ENCODE peak calls at places on chromosome 4, in six cellular contexts. X is RWPE1; Z is choroid plexus epithelial cell; A is stimulated activated CD8-positive, alpha-beta memory T cell treated with anti-CD3 and anti-CD28 coated beads, Interleukin-7, amount 100 ng/mL, for 24 hours; C is GM10248; N is HTR-8/SVneo. M is an unnamed sample.

GRCh38 chr4:158322119-158322518 is 111.8 kb downstream of the TMEM144 start:
- DNase-seq in A (no peak), C (no peak), Z (no peak), X (no peak), N (no peak), M (no peak)

GRCh38 chr4:147370881-147371280 is 110.0 kb upstream of the EDNRA start:
- DNase-seq in A (no peak), N (no peak), C (no peak), X (no peak), Z (no peak), M (peak)

GRCh38 chr4:181234951-181235350 is 1008.3 kb upstream of the TENM3 start:
- DNase-seq in X (no peak), Z (no peak), A (no peak), N (no peak), C (no peak), M (no peak)

GRCh38 chr4:31647776-31648175 is 927.6 kb downstream of the PCDH7 start:
- DNase-seq in A (no peak), X (peak), C (no peak), N (no peak), Z (no peak), M (peak)

GRCh38 chr4:48642421-48643144 is 137.5 kb downstream of the FRYL start:
- DNase-seq in C (no peak), A (no peak), X (no peak), N (no peak), Z (peak), M (peak)

GRCh38 chr4:31261632-31262031 is 541.5 kb downstream of the PCDH7 start:
- DNase-seq in C (no peak), N (no peak), X (no peak), Z (no peak), A (no peak), M (no peak)

GRCh38 chr4:186189656-186190055 is 1.7 kb upstream of the CYP4V2 start:
- DNase-seq in X (no peak), A (no peak), Z (no peak), C (no peak), N (no peak), M (no peak)

GRCh38 chr4:18075823-18076433 is 54.4 kb upstream of the LCORL start:
- DNase-seq in X (no peak), Z (no peak), A (no peak), N (no peak), C (no peak), M (peak)

GRCh38 chr4:34158883-34159282 is 2085.4 kb downstream of the ARAP2 start:
- DNase-seq in A (no peak), X (peak), N (no peak), C (no peak), Z (no peak), M (no peak)

GRCh38 chr4:134777626-134778025 is 576.0 kb upstream of the PABPC4L start:
- DNase-seq in X (peak), A (no peak), Z (peak), C (no peak), N (peak), M (peak)

GRCh38 chr4:87589531-87589930 is 18.8 kb upstream of the DSPP start:
- DNase-seq in Z (peak), C (no peak), A (no peak), X (peak), N (peak), M (peak)

GRCh38 chr4:102586644-102587021 is 85.5 kb downstream of the NFKB1 start:
- DNase-seq in X (no peak), C (no peak), A (no peak), N (no peak), Z (no peak), M (no peak)